ENCODE peak calls at places on chromosomes 7 and 10, in four cellular contexts. W, I, Y and H are unnamed samples.

GRCh38 chr10:110783509-110784103 is 88.1 kb upstream of the PDCD4 start:
- DNase-seq in Y (no peak), I (no peak), W (no peak), H (no peak)

GRCh38 chr10:129725482-129725881 is 238.6 kb downstream of the EBF3 start:
- DNase-seq in I (no peak), Y (no peak), W (no peak), H (no peak)

GRCh38 chr7:4854916-4855315 is 6.9 kb downstream of the PAPOLB start:
- DNase-seq in W (no peak), Y (no peak), I (no peak), H (no peak)

GRCh38 chr10:89670926-89671325 is 25.9 kb upstream of the PANK1 start:
- DNase-seq in I (no peak), Y (no peak), W (no peak), H (no peak)

GRCh38 chr10:110495731-110496552 is 1.8 kb upstream of the DUSP5 start:
- DNase-seq in Y (no peak), I (no peak), W (peak; percentile 69), H (peak; percentile 36)

GRCh38 chr10:22712959-22713852 is 1.2 kb downstream of the PIP4K2A start:
- DNase-seq in I (peak; percentile 29), Y (no peak), W (no peak), H (peak; percentile 58)

GRCh38 chr7:332646-333398 is 42.9 kb downstream of the FOXL3 start:
- DNase-seq in Y (peak; percentile 36), I (peak; percentile 60), W (peak; percentile 81), H (peak; percentile 83)

GRCh38 chr7:14836571-14837189 is 65.9 kb downstream of the DGKB start:
- DNase-seq in W (no peak), I (no peak), Y (peak; percentile 29), H (no peak)

GRCh38 chr7:38306136-38306535 is 32.7 kb upstream of the TARP start:
- DNase-seq in W (no peak), Y (no peak), I (no peak), H (no peak)

GRCh38 chr10:8616166-8616565 is 561.7 kb downstream of the GATA3 start:
- DNase-seq in Y (no peak), W (no peak), I (peak; percentile 28), H (no peak)

GRCh38 chr10:129934196-129934925 is 29.7 kb downstream of the EBF3 start:
- DNase-seq in Y (no peak), W (no peak), I (no peak), H (no peak)

GRCh38 chr7:44278451-44279161 is 46.8 kb downstream of the CAMK2B start:
- DNase-seq in I (no peak), W (no peak), Y (no peak), H (no peak)

GRCh38 chr7:55191926-55192692 is 173.0 kb upstream of the LANCL2 start:
- DNase-seq in W (no peak), Y (no peak), I (no peak), H (no peak)

GRCh38 chr10:114879541-114880158 is 58.1 kb downstream of the FHIP2A start:
- DNase-seq in I (peak; percentile 17), Y (no peak), W (peak; percentile 46), H (peak; percentile 30)

GRCh38 chr10:19874791-19875190 is 58.6 kb downstream of the PLXDC2 start:
- DNase-seq in W (no peak), I (no peak), Y (no peak), H (no peak)

GRCh38 chr10:132826524-132827422 is 40.8 kb upstream of the NKX6-2 start:
- DNase-seq in W (no peak), Y (no peak), I (no peak), H (no peak)

GRCh38 chr7:37153376-37153775 is 295.3 kb downstream of the ELMO1 start:
- DNase-seq in W (no peak), I (no peak), Y (no peak), H (no peak)

GRCh38 chr10:100009283-100009792 is 409 bp downstream of the DNMBP start:
- DNase-seq in W (peak; percentile 64), I (peak; percentile 18), Y (no peak), H (peak; percentile 15)

GRCh38 chr7:28858206-28858605 is 99.9 kb downstream of the TRIL start:
- DNase-seq in I (no peak), Y (no peak), W (no peak), H (no peak)

GRCh38 chr7:2662273-2663120 is 25.5 kb upstream of the AMZ1 start:
- DNase-seq in W (no peak), I (no peak), Y (no peak), H (no peak)

GRCh38 chr10:543131-543530 is 146.3 kb downstream of the DIP2C start:
- DNase-seq in W (no peak), I (no peak), Y (no peak), H (no peak)

GRCh38 chr10:26805567-26806245 is 55.1 kb downstream of the ABI1 start:
- DNase-seq in Y (no peak), I (no peak), W (no peak), H (no peak)

GRCh38 chr7:94580601-94581000 is 71.0 kb downstream of the CASD1 start:
- DNase-seq in I (peak; percentile 93), Y (no peak), W (peak; percentile 41), H (no peak)

GRCh38 chr10:71006497-71006896 is 118.1 kb upstream of the PCBD1 start:
- DNase-seq in I (no peak), Y (no peak), W (no peak), H (no peak)

GRCh38 chr10:69438531-69439349 is 12.5 kb upstream of the TSPAN15 start:
- DNase-seq in I (no peak), W (peak; percentile 77), Y (no peak), H (no peak)
- TF ChIP-seq RNF2 in I (no peak), W (no peak), Y (no peak), H (no peak)

DNA sequence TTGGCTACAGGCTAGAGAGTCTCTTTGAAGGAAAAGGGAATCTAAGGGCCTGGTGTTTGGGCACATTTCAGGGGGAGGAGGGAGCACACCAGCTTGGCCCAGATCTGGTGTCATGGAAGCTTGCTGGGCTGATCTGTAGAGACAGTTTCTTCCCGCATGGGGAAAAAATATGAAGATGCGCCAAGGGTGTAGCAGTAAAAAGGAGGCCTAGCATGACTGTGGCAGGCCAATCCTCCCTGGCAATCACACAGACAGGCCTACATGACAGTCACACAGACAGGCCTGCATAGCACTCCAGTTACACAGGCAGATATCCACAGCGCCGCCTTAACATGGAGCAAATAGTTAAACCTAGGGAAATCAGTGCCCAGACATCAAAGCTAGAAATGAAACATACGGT is 123.6 kb upstream of the KIF5B start:
- DNase-seq in Y (no peak), W (no peak), I (no peak), H (no peak)
- TF ChIP-seq RNF2 in Y (no peak), W (no peak), I (no peak), H (no peak)

GRCh38 chr10:60524541-60524940 is 134.9 kb upstream of the ANK3 start:
- DNase-seq in I (no peak), W (no peak), Y (no peak), H (no peak)
- TF ChIP-seq RNF2 in I (no peak), W (no peak), Y (no peak), H (no peak)

GRCh38 chr7:108080094-108080656 is 50.0 kb downstream of the LAMB4 start:
- DNase-seq in Y (no peak), W (no peak), I (no peak), H (no peak)
- TF ChIP-seq RNF2 in Y (no peak), W (no peak), I (no peak), H (peak; percentile 55)